ENCODE peak calls at places on chromosomes 4 and X, in seven cellular contexts. W is adrenal gland, R is psoas muscle, D is OCI-LY7, J is HCT116, S is upper lobe of left lung, L is Peyer's patch. B is an unnamed sample.
A peak's percentile ranks its signal among the peaks of the same experiment; 100 is the strongest.

GRCh38 chr4:80006935-80007744 is 65.9 kb downstream of the ANTXR2 start:
- DNase-seq in L (no peak), R (no peak), J (no peak), S (no peak), W (no peak), D (no peak), B (peak; percentile 15)

GRCh38 chr4:153735901-153736461 is 23.8 kb downstream of the RNF175 start:
- DNase-seq in D (no peak), W (no peak), L (no peak), J (no peak), S (no peak), R (no peak), B (no peak)

GRCh38 chr4:48129307-48130014 is 4.6 kb downstream of the TXK start:
- DNase-seq in W (no peak), R (peak; percentile 54), D (no peak), S (no peak), J (no peak), L (peak; percentile 17), B (no peak)

GRCh38 chr4:7428261-7429068 is 6.3 kb downstream of the PSAPL1 start:
- DNase-seq in S (peak; percentile 19), R (no peak), D (no peak), L (no peak), J (no peak), W (no peak), B (peak; percentile 15)

GRCh38 chrX:57121162-57121741 is at the start of gene SPIN2B:
- DNase-seq in L (peak; percentile 81), R (peak; percentile 87), J (peak; percentile 60), D (peak; percentile 80), S (peak; percentile 86), W (peak; percentile 85), B (peak; percentile 85)

GRCh38 chr4:8274772-8275241 is 5.3 kb downstream of the HTRA3 start:
- DNase-seq in R (peak; percentile 95), D (no peak), S (peak; percentile 42), L (peak; percentile 28), W (peak; percentile 64), J (no peak), B (no peak)

GRCh38 chr4:31411606-31412005 is 691.4 kb downstream of the PCDH7 start:
- DNase-seq in W (no peak), L (no peak), R (no peak), J (no peak), D (no peak), S (no peak), B (no peak)

GRCh38 chr4:1869530-1870327 is 1.5 kb upstream of the NSD2 start:
- DNase-seq in W (no peak), L (no peak), S (peak; percentile 47), J (no peak), D (no peak), R (peak; percentile 12), B (no peak)

GRCh38 chr4:174699654-174700053 is 129.4 kb downstream of the GLRA3 start:
- DNase-seq in J (no peak), W (no peak), L (no peak), S (no peak), D (no peak), R (no peak), B (no peak)

GRCh38 chr4:28250646-28251045 is 1390.0 kb downstream of the STIM2 start:
- DNase-seq in J (no peak), S (no peak), D (no peak), L (no peak), W (no peak), R (no peak), B (no peak)

GRCh38 chr4:40722576-40723161 is 27.1 kb upstream of the NSUN7 start:
- DNase-seq in J (no peak), R (no peak), L (peak; percentile 61), D (peak; percentile 29), W (no peak), S (peak; percentile 47), B (no peak)

GRCh38 chr4:140703463-140703862 is 52.7 kb downstream of the TBC1D9 start:
- DNase-seq in L (no peak), R (no peak), J (no peak), S (no peak), D (no peak), W (no peak), B (no peak)

GRCh38 chr4:152101546-152102183 is 340.9 kb upstream of the GATB start:
- DNase-seq in S (no peak), L (no peak), W (no peak), J (no peak), R (no peak), D (no peak), B (peak; percentile 12)

GRCh38 chr4:106565727-106566126 is 197.1 kb upstream of the GIMD1 start:
- DNase-seq in S (no peak), D (no peak), R (no peak), L (no peak), J (no peak), W (no peak), B (no peak)

GRCh38 chr4:152983774-152984411 is 47.8 kb downstream of the FHDC1 start:
- DNase-seq in S (no peak), L (no peak), D (no peak), W (no peak), J (no peak), R (no peak), B (no peak)

GRCh38 chr4:83231620-83232056 is 53.0 kb downstream of the COQ2 start:
- DNase-seq in J (no peak), D (peak; percentile 50), L (no peak), S (no peak), R (no peak), W (no peak), B (no peak)

GRCh38 chr4:130125468-130125867 is 1029.5 kb downstream of the C4orf33 start:
- DNase-seq in D (no peak), W (no peak), J (no peak), R (no peak), L (no peak), S (no peak), B (no peak)

DNA sequence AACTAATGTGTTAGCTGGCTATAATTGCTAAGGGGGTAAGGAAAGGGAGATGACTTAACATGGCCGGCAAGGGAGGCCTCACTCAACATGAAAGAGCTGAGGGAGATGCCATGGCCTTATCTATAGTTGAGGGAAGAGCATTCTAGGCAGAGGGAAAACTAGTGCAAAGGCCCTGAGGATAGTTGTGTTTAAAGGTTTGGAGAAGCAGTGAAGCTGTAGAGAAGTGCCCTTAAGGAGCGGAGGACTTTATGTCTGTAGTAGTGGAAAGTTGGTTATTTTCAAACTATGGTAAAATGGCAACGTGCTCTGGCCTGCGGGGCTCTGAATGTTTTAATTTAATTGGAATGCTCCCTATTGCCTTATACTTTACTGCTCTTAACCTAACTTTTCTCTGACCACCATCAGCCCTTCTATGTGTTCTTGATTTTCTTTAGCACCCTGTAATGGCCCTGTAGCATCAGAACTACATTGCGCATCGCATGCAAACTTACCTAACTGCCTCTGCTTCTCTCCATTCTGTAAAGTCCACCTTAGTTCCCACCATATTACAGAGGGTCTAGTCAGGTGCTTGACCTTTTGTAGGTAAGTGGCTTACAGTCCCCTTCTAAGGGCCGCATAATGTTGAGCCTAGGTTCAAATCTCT is 35.8 kb downstream of the ERVMER34-1 start:
- DNase-seq in J (no peak), L (no peak), S (no peak), R (no peak), D (no peak), W (no peak), B (no peak)
- H3K4me3 ChIP-seq in J (no peak overlapping the region), L (no peak overlapping the region), S (no peak overlapping the region), R (no peak overlapping the region), D (peak overlapping the region; percentile 99), W (no peak overlapping the region), B (no peak overlapping the region)

GRCh38 chr4:124070688-124071484 is 641.6 kb downstream of the ANKRD50 start:
- DNase-seq in W (no peak), R (no peak), S (no peak), J (no peak), L (no peak), D (peak; percentile 7), B (no peak)
- H3K9me3 ChIP-seq in W (peaks cover 20% of the 10 kb centered on the region), R (peaks cover 23% of the 10 kb centered on the region), S (peaks cover 28% of the 10 kb centered on the region), J (no peaks in the 10 kb centered on the region), L (no peaks in the 10 kb centered on the region), D (peaks cover 16% of the 10 kb centered on the region), B (peaks cover 11% of the 10 kb centered on the region)

GRCh38 chr4:26346203-26346620 is 25.4 kb downstream of the RBPJ start:
- DNase-seq in J (no peak), S (no peak), D (no peak), L (no peak), W (no peak), R (no peak), B (peak; percentile 33)
- H3K4me3 ChIP-seq in J (no peak overlapping the region), S (no peak overlapping the region), D (no peak overlapping the region), L (no peak overlapping the region), W (no peak overlapping the region), R (no peak overlapping the region), B (no peak overlapping the region)

DNA sequence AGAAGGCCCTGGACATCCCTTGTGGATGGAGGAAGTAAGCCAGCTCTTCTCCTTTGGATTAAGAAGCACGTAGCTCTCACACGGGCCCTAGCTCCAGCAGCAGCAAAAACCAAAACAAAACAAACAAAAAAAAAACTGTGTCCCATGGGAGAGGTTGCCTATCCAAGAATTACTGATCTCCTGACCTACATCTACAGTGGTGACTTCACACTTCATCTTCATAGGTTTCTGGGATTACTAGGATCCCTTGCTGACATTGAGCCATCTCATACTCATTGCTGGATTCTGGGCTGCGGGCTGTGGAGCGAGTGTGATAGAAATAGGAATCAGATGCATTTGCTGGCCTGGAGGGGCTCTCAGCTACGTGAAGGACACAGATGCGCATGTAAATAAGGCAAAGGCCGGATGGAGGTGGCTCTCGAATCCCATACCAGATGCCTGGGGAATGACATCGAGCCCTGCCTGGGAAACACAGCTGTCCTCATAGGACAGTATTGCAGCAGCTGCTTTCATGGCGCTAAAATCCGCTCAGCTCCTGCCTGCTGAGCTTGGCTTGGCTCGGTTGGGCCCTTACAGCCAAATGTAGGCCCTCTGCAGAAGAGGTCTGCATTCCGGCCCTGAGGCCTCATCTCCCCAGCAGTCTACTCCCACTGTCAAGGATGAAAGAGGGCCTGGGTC is 41.7 kb downstream of the CNGA2 start:
- DNase-seq in J (no peak), W (no peak), R (no peak), S (no peak), D (no peak), L (no peak), B (no peak)
- H3K9me3 ChIP-seq in J (no peaks in the 10 kb centered on the region), W (no peaks in the 10 kb centered on the region), R (no peaks in the 10 kb centered on the region), S (no peaks in the 10 kb centered on the region), D (no peaks in the 10 kb centered on the region), L (no peaks in the 10 kb centered on the region), B (no peaks in the 10 kb centered on the region)

GRCh38 chr4:185211035-185211434 is 1.6 kb downstream of the SNX25 start:
- DNase-seq in R (no peak), S (no peak), L (no peak), W (no peak), D (peak; percentile 33), J (no peak), B (no peak)
- H3K4me3 ChIP-seq in R (peak overlapping the region; percentile 71), S (peak overlapping the region; percentile 34), L (peak overlapping the region; percentile 85), W (peak overlapping the region; percentile 36), D (peak overlapping the region; percentile 81), J (peak overlapping the region; percentile 80), B (peak overlapping the region; percentile 96)

GRCh38 chr4:148757171-148757570 is 315.0 kb upstream of the NR3C2 start:
- DNase-seq in R (no peak), J (no peak), S (no peak), W (no peak), L (no peak), D (no peak), B (no peak)
- H3K9me3 ChIP-seq in R (no peaks in the 10 kb centered on the region), J (no peaks in the 10 kb centered on the region), S (no peaks in the 10 kb centered on the region), W (no peaks in the 10 kb centered on the region), L (no peaks in the 10 kb centered on the region), D (no peaks in the 10 kb centered on the region), B (peaks cover 2% of the 10 kb centered on the region)

GRCh38 chrX:135340827-135341226 is 31.5 kb downstream of the ETDC start:
- DNase-seq in L (no peak), S (no peak), R (no peak), J (no peak), D (no peak), W (no peak), B (peak; percentile 2)
- H3K4me3 ChIP-seq in L (no peak overlapping the region), S (no peak overlapping the region), R (peak overlapping the region; percentile 76), J (no peak overlapping the region), D (peak overlapping the region; percentile 95), W (no peak overlapping the region), B (no peak overlapping the region)